ENCODE peak calls at places on chromosomes 12 and 14, in four cellular contexts. P is germinal center; H is AG08396; E is CD4-positive, alpha-beta T cell. M is an unnamed sample.

GRCh38 chr12:26126340-26127284 is 1.8 kb upstream of the BHLHE41 start:
- DNase-seq in P (peak), H (peak), E (no peak), M (peak)

GRCh38 chr14:52949711-52950409 is 990 bp downstream of the FERMT2 start:
- DNase-seq in P (no peak), H (peak), E (no peak), M (peak)

GRCh38 chr12:58443273-58443980 is 476.9 kb downstream of the LRIG3 start:
- DNase-seq in P (no peak), H (no peak), E (no peak), M (no peak)

GRCh38 chr14:100407376-100408102 is 84.4 kb downstream of the SLC25A47 start:
- DNase-seq in P (no peak), H (no peak), E (no peak), M (no peak)

GRCh38 chr14:52380294-52380693 is 66.2 kb downstream of the PTGER2 start:
- DNase-seq in P (no peak), H (no peak), E (no peak), M (no peak)

GRCh38 chr12:127342861-127343260 is 924.1 kb upstream of the TMEM132C start:
- DNase-seq in P (no peak), H (peak), E (no peak), M (no peak)

GRCh38 chr12:88400302-88400701 is 180.0 kb downstream of the KITLG start:
- DNase-seq in P (no peak), H (no peak), E (no peak), M (no peak)

GRCh38 chr12:27163048-27163715 is 80.8 kb upstream of the C12orf71 start:
- DNase-seq in P (no peak), H (peak), E (no peak), M (no peak)

GRCh38 chr12:107092669-107093546 is 441 bp downstream of the CRY1 start:
- DNase-seq in P (no peak), H (peak), E (peak), M (no peak)

GRCh38 chr14:105333613-105334364 is 19.2 kb downstream of the PACS2 start:
- DNase-seq in P (no peak), H (no peak), E (no peak), M (no peak)

GRCh38 chr14:50003213-50004021 is 110.5 kb downstream of the ARF6 start:
- DNase-seq in P (peak), H (peak), E (peak), M (peak)

GRCh38 chr14:100104523-100105300 is 39.5 kb downstream of the EVL start:
- DNase-seq in P (no peak), H (no peak), E (no peak), M (no peak)

GRCh38 chr12:109999983-110000505 is 814 bp downstream of the ANKRD13A start:
- DNase-seq in P (no peak), H (peak), E (no peak), M (no peak)

GRCh38 chr14:101412741-101413140 is 148.6 kb upstream of the DIO3 start:
- DNase-seq in P (no peak), H (no peak), E (no peak), M (no peak)

GRCh38 chr14:91320266-91320665 is 75.8 kb upstream of the GPR68 start:
- DNase-seq in P (no peak), H (no peak), E (no peak), M (no peak)

GRCh38 chr12:130456375-130457199 is 118.9 kb downstream of the PIWIL1 start:
- DNase-seq in P (no peak), H (no peak), E (no peak), M (no peak)

GRCh38 chr12:92034858-92035401 is 110.7 kb downstream of the BTG1 start:
- DNase-seq in P (peak), H (peak), E (peak), M (peak)

GRCh38 chr14:104249092-104249491 is 110.7 kb downstream of the KIF26A start:
- DNase-seq in P (no peak), H (no peak), E (no peak), M (no peak)

GRCh38 chr14:75470238-75470797 is 42.5 kb downstream of the JDP2 start:
- DNase-seq in P (peak), H (no peak), E (no peak), M (no peak)

GRCh38 chr12:108319277-108320234 is 19.6 kb downstream of the CMKLR1 start:
- DNase-seq in P (no peak), H (no peak), E (no peak), M (no peak)

GRCh38 chr12:953776-954175 is 4.3 kb upstream of the RAD52 start:
- DNase-seq in P (no peak), H (peak), E (no peak), M (no peak)

GRCh38 chr14:26088260-26088659 is 509.6 kb downstream of the NOVA1 start:
- DNase-seq in P (no peak), H (no peak), E (no peak), M (no peak)

GRCh38 chr14:104676694-104677505 is 12.5 kb upstream of the INF2 start:
- DNase-seq in P (no peak), H (no peak), E (no peak), M (peak)

GRCh38 chr12:123882306-123882705 is 90.3 kb downstream of the CCDC92 start:
- DNase-seq in P (no peak), H (no peak), E (no peak), M (no peak)

GRCh38 chr14:103696027-103696402 is 19.2 kb downstream of the XRCC3 start:
- DNase-seq in P (no peak), H (no peak), E (no peak), M (no peak)

GRCh38 chr12:27083861-27084271 is 1.5 kb upstream of the C12orf71 start:
- DNase-seq in P (no peak), H (peak), E (no peak), M (no peak)

GRCh38 chr14:94485944-94486841 is 10.2 kb upstream of the SERPINA9 start:
- DNase-seq in P (peak), H (peak), E (peak), M (peak)

GRCh38 chr14:51365241-51365940 is 125.3 kb downstream of the TMX1 start:
- DNase-seq in P (no peak), H (no peak), E (no peak), M (no peak)

GRCh38 chr12:19648173-19648572 is 208.9 kb downstream of the AEBP2 start:
- DNase-seq in P (no peak), H (no peak), E (no peak), M (no peak)